ENCODE peak calls at places on chromosome 4, in eight cellular contexts. One of them, this sample, is unnamed.

GRCh38 chr4:76570141-76570989 is 135.3 kb downstream of the SHROOM3 start:
- DNase-seq in fibroblast of mammary gland: peak
- DNase-seq in astrocyte of the hippocampus: peak
- DNase-seq in NCI-H774: peak
- DNase-seq in stimulated activated CD8-positive, alpha-beta memory T cell treated with anti-CD3 and anti-CD28 coated beads, Interleukin-2, amount 100 ng/mL, for 1 hour: no peak
- DNase-seq in KBM-7: no peak
- DNase-seq in AG20443: peak
- DNase-seq in keratinocyte: no peak
- DNase-seq in this sample: no peak

GRCh38 chr4:108113229-108113628 is 55.5 kb downstream of the LEF1 start:
- DNase-seq in AG20443: no peak
- DNase-seq in NCI-H774: no peak
- DNase-seq in fibroblast of mammary gland: peak
- DNase-seq in stimulated activated CD8-positive, alpha-beta memory T cell treated with anti-CD3 and anti-CD28 coated beads, Interleukin-2, amount 100 ng/mL, for 1 hour: peak
- DNase-seq in keratinocyte: no peak
- DNase-seq in KBM-7: no peak
- DNase-seq in astrocyte of the hippocampus: peak
- DNase-seq in this sample: no peak

GRCh38 chr4:183241322-183241640 is 78.8 kb downstream of the CLDN22 start:
- DNase-seq in KBM-7: no peak
- DNase-seq in fibroblast of mammary gland: peak
- DNase-seq in astrocyte of the hippocampus: peak
- DNase-seq in NCI-H774: no peak
- DNase-seq in keratinocyte: no peak
- DNase-seq in AG20443: peak
- DNase-seq in stimulated activated CD8-positive, alpha-beta memory T cell treated with anti-CD3 and anti-CD28 coated beads, Interleukin-2, amount 100 ng/mL, for 1 hour: no peak
- DNase-seq in this sample: no peak

GRCh38 chr4:88720749-88721428 is 23.3 kb upstream of the NAP1L5 start:
- DNase-seq in fibroblast of mammary gland: peak
- DNase-seq in AG20443: no peak
- DNase-seq in KBM-7: no peak
- DNase-seq in keratinocyte: no peak
- DNase-seq in stimulated activated CD8-positive, alpha-beta memory T cell treated with anti-CD3 and anti-CD28 coated beads, Interleukin-2, amount 100 ng/mL, for 1 hour: no peak
- DNase-seq in NCI-H774: no peak
- DNase-seq in astrocyte of the hippocampus: no peak
- DNase-seq in this sample: no peak

GRCh38 chr4:155271557-155271956 is 63.1 kb downstream of the NPY2R start:
- DNase-seq in KBM-7: no peak
- DNase-seq in astrocyte of the hippocampus: peak
- DNase-seq in stimulated activated CD8-positive, alpha-beta memory T cell treated with anti-CD3 and anti-CD28 coated beads, Interleukin-2, amount 100 ng/mL, for 1 hour: no peak
- DNase-seq in keratinocyte: no peak
- DNase-seq in NCI-H774: no peak
- DNase-seq in AG20443: no peak
- DNase-seq in fibroblast of mammary gland: peak
- DNase-seq in this sample: no peak

GRCh38 chr4:28362169-28362568 is 1501.5 kb downstream of the STIM2 start:
- DNase-seq in KBM-7: no peak
- DNase-seq in keratinocyte: no peak
- DNase-seq in AG20443: no peak
- DNase-seq in stimulated activated CD8-positive, alpha-beta memory T cell treated with anti-CD3 and anti-CD28 coated beads, Interleukin-2, amount 100 ng/mL, for 1 hour: no peak
- DNase-seq in astrocyte of the hippocampus: no peak
- DNase-seq in fibroblast of mammary gland: no peak
- DNase-seq in NCI-H774: no peak
- DNase-seq in this sample: no peak

GRCh38 chr4:150224896-150225591 is 146.8 kb downstream of the DCLK2 start:
- DNase-seq in fibroblast of mammary gland: peak
- DNase-seq in stimulated activated CD8-positive, alpha-beta memory T cell treated with anti-CD3 and anti-CD28 coated beads, Interleukin-2, amount 100 ng/mL, for 1 hour: no peak
- DNase-seq in astrocyte of the hippocampus: peak
- DNase-seq in AG20443: peak
- DNase-seq in NCI-H774: no peak
- DNase-seq in KBM-7: no peak
- DNase-seq in keratinocyte: no peak
- DNase-seq in this sample: no peak

GRCh38 chr4:186598686-186599085 is 43.3 kb upstream of the MTNR1A start:
- DNase-seq in keratinocyte: no peak
- DNase-seq in fibroblast of mammary gland: no peak
- DNase-seq in stimulated activated CD8-positive, alpha-beta memory T cell treated with anti-CD3 and anti-CD28 coated beads, Interleukin-2, amount 100 ng/mL, for 1 hour: no peak
- DNase-seq in KBM-7: no peak
- DNase-seq in astrocyte of the hippocampus: no peak
- DNase-seq in AG20443: no peak
- DNase-seq in NCI-H774: no peak
- DNase-seq in this sample: no peak

GRCh38 chr4:127586922-127587571 is 45.7 kb upstream of the INTU start:
- DNase-seq in AG20443: peak
- DNase-seq in NCI-H774: no peak
- DNase-seq in astrocyte of the hippocampus: peak
- DNase-seq in keratinocyte: no peak
- DNase-seq in fibroblast of mammary gland: peak
- DNase-seq in KBM-7: peak
- DNase-seq in stimulated activated CD8-positive, alpha-beta memory T cell treated with anti-CD3 and anti-CD28 coated beads, Interleukin-2, amount 100 ng/mL, for 1 hour: no peak
- DNase-seq in this sample: no peak

GRCh38 chr4:138673053-138673452 is 342.5 kb upstream of the NOCT start:
- DNase-seq in NCI-H774: no peak
- DNase-seq in KBM-7: no peak
- DNase-seq in fibroblast of mammary gland: no peak
- DNase-seq in stimulated activated CD8-positive, alpha-beta memory T cell treated with anti-CD3 and anti-CD28 coated beads, Interleukin-2, amount 100 ng/mL, for 1 hour: no peak
- DNase-seq in AG20443: no peak
- DNase-seq in keratinocyte: no peak
- DNase-seq in astrocyte of the hippocampus: no peak
- DNase-seq in this sample: no peak

GRCh38 chr4:112714922-112715901 is 78.3 kb downstream of the LARP7 start:
- DNase-seq in KBM-7: no peak
- DNase-seq in stimulated activated CD8-positive, alpha-beta memory T cell treated with anti-CD3 and anti-CD28 coated beads, Interleukin-2, amount 100 ng/mL, for 1 hour: no peak
- DNase-seq in AG20443: no peak
- DNase-seq in fibroblast of mammary gland: no peak
- DNase-seq in NCI-H774: no peak
- DNase-seq in astrocyte of the hippocampus: no peak
- DNase-seq in keratinocyte: no peak
- DNase-seq in this sample: no peak

GRCh38 chr4:113639311-113639710 is 122.2 kb downstream of the CAMK2D start:
- DNase-seq in AG20443: no peak
- DNase-seq in keratinocyte: no peak
- DNase-seq in fibroblast of mammary gland: no peak
- DNase-seq in NCI-H774: no peak
- DNase-seq in astrocyte of the hippocampus: peak
- DNase-seq in stimulated activated CD8-positive, alpha-beta memory T cell treated with anti-CD3 and anti-CD28 coated beads, Interleukin-2, amount 100 ng/mL, for 1 hour: no peak
- DNase-seq in KBM-7: no peak
- DNase-seq in this sample: no peak

GRCh38 chr4:74111990-74112389 is 13.0 kb upstream of the CXCL2 start:
- DNase-seq in keratinocyte: peak
- DNase-seq in NCI-H774: no peak
- DNase-seq in AG20443: no peak
- DNase-seq in stimulated activated CD8-positive, alpha-beta memory T cell treated with anti-CD3 and anti-CD28 coated beads, Interleukin-2, amount 100 ng/mL, for 1 hour: no peak
- DNase-seq in astrocyte of the hippocampus: peak
- DNase-seq in fibroblast of mammary gland: peak
- DNase-seq in KBM-7: no peak
- DNase-seq in this sample: no peak

GRCh38 chr4:113004655-113005054 is 44.8 kb upstream of the ANK2 start:
- DNase-seq in astrocyte of the hippocampus: no peak
- DNase-seq in NCI-H774: no peak
- DNase-seq in fibroblast of mammary gland: peak
- DNase-seq in stimulated activated CD8-positive, alpha-beta memory T cell treated with anti-CD3 and anti-CD28 coated beads, Interleukin-2, amount 100 ng/mL, for 1 hour: no peak
- DNase-seq in KBM-7: no peak
- DNase-seq in AG20443: no peak
- DNase-seq in keratinocyte: no peak
- DNase-seq in this sample: no peak

GRCh38 chr4:187666634-187667033 is 328.9 kb upstream of the ZFP42 start:
- DNase-seq in AG20443: peak
- DNase-seq in astrocyte of the hippocampus: no peak
- DNase-seq in stimulated activated CD8-positive, alpha-beta memory T cell treated with anti-CD3 and anti-CD28 coated beads, Interleukin-2, amount 100 ng/mL, for 1 hour: no peak
- DNase-seq in keratinocyte: no peak
- DNase-seq in KBM-7: no peak
- DNase-seq in NCI-H774: no peak
- DNase-seq in fibroblast of mammary gland: peak
- DNase-seq in this sample: no peak

GRCh38 chr4:138509346-138509745 is 267.2 kb upstream of the SLC7A11 start:
- DNase-seq in AG20443: no peak
- DNase-seq in NCI-H774: no peak
- DNase-seq in astrocyte of the hippocampus: no peak
- DNase-seq in stimulated activated CD8-positive, alpha-beta memory T cell treated with anti-CD3 and anti-CD28 coated beads, Interleukin-2, amount 100 ng/mL, for 1 hour: no peak
- DNase-seq in KBM-7: no peak
- DNase-seq in keratinocyte: no peak
- DNase-seq in fibroblast of mammary gland: no peak
- DNase-seq in this sample: no peak

GRCh38 chr4:7988437-7988836 is 48.8 kb upstream of the AFAP1 start:
- DNase-seq in astrocyte of the hippocampus: no peak
- DNase-seq in fibroblast of mammary gland: peak
- DNase-seq in AG20443: peak
- DNase-seq in NCI-H774: no peak
- DNase-seq in stimulated activated CD8-positive, alpha-beta memory T cell treated with anti-CD3 and anti-CD28 coated beads, Interleukin-2, amount 100 ng/mL, for 1 hour: no peak
- DNase-seq in KBM-7: no peak
- DNase-seq in keratinocyte: no peak
- DNase-seq in this sample: no peak

GRCh38 chr4:154315741-154316140 is 175.9 kb downstream of the DCHS2 start:
- DNase-seq in fibroblast of mammary gland: no peak
- DNase-seq in astrocyte of the hippocampus: no peak
- DNase-seq in NCI-H774: no peak
- DNase-seq in stimulated activated CD8-positive, alpha-beta memory T cell treated with anti-CD3 and anti-CD28 coated beads, Interleukin-2, amount 100 ng/mL, for 1 hour: no peak
- DNase-seq in keratinocyte: no peak
- DNase-seq in KBM-7: no peak
- DNase-seq in AG20443: no peak
- DNase-seq in this sample: no peak

GRCh38 chr4:95548738-95549245 is at the start of gene UNC5C:
- DNase-seq in stimulated activated CD8-positive, alpha-beta memory T cell treated with anti-CD3 and anti-CD28 coated beads, Interleukin-2, amount 100 ng/mL, for 1 hour: no peak
- DNase-seq in astrocyte of the hippocampus: peak
- DNase-seq in KBM-7: no peak
- DNase-seq in keratinocyte: no peak
- DNase-seq in AG20443: peak
- DNase-seq in NCI-H774: no peak
- DNase-seq in fibroblast of mammary gland: no peak
- DNase-seq in this sample: no peak

GRCh38 chr4:189146994-189147929 is 793.4 kb upstream of the FRG1 start:
- DNase-seq in stimulated activated CD8-positive, alpha-beta memory T cell treated with anti-CD3 and anti-CD28 coated beads, Interleukin-2, amount 100 ng/mL, for 1 hour: no peak
- DNase-seq in KBM-7: no peak
- DNase-seq in keratinocyte: no peak
- DNase-seq in fibroblast of mammary gland: no peak
- DNase-seq in AG20443: no peak
- DNase-seq in astrocyte of the hippocampus: no peak
- DNase-seq in NCI-H774: no peak
- DNase-seq in this sample: no peak

GRCh38 chr4:78693777-78694456 is 82.2 kb upstream of the BMP2K start:
- DNase-seq in NCI-H774: no peak
- DNase-seq in fibroblast of mammary gland: peak
- DNase-seq in astrocyte of the hippocampus: no peak
- DNase-seq in keratinocyte: no peak
- DNase-seq in KBM-7: no peak
- DNase-seq in stimulated activated CD8-positive, alpha-beta memory T cell treated with anti-CD3 and anti-CD28 coated beads, Interleukin-2, amount 100 ng/mL, for 1 hour: no peak
- DNase-seq in AG20443: no peak
- DNase-seq in this sample: no peak

GRCh38 chr4:168777277-168777965 is 232.6 kb downstream of the CBR4 start:
- DNase-seq in stimulated activated CD8-positive, alpha-beta memory T cell treated with anti-CD3 and anti-CD28 coated beads, Interleukin-2, amount 100 ng/mL, for 1 hour: no peak
- DNase-seq in astrocyte of the hippocampus: no peak
- DNase-seq in KBM-7: no peak
- DNase-seq in AG20443: no peak
- DNase-seq in NCI-H774: no peak
- DNase-seq in fibroblast of mammary gland: no peak
- DNase-seq in keratinocyte: no peak
- DNase-seq in this sample: no peak

GRCh38 chr4:127470290-127470809 is 162.4 kb upstream of the INTU start:
- DNase-seq in AG20443: no peak
- DNase-seq in NCI-H774: no peak
- DNase-seq in astrocyte of the hippocampus: no peak
- DNase-seq in KBM-7: no peak
- DNase-seq in keratinocyte: no peak
- DNase-seq in stimulated activated CD8-positive, alpha-beta memory T cell treated with anti-CD3 and anti-CD28 coated beads, Interleukin-2, amount 100 ng/mL, for 1 hour: no peak
- DNase-seq in fibroblast of mammary gland: no peak
- DNase-seq in this sample: no peak

GRCh38 chr4:6095023-6095817 is 77.0 kb upstream of the C4orf50 start:
- DNase-seq in fibroblast of mammary gland: peak
- DNase-seq in astrocyte of the hippocampus: peak
- DNase-seq in AG20443: no peak
- DNase-seq in keratinocyte: no peak
- DNase-seq in NCI-H774: no peak
- DNase-seq in stimulated activated CD8-positive, alpha-beta memory T cell treated with anti-CD3 and anti-CD28 coated beads, Interleukin-2, amount 100 ng/mL, for 1 hour: no peak
- DNase-seq in KBM-7: no peak
- DNase-seq in this sample: no peak

GRCh38 chr4:80215449-80216052 is 18.2 kb downstream of the PRDM8 start:
- DNase-seq in NCI-H774: peak
- DNase-seq in keratinocyte: no peak
- DNase-seq in fibroblast of mammary gland: peak
- DNase-seq in KBM-7: peak
- DNase-seq in stimulated activated CD8-positive, alpha-beta memory T cell treated with anti-CD3 and anti-CD28 coated beads, Interleukin-2, amount 100 ng/mL, for 1 hour: no peak
- DNase-seq in AG20443: peak
- DNase-seq in astrocyte of the hippocampus: peak
- DNase-seq in this sample: no peak

GRCh38 chr4:98710831-98711230 is 52.4 kb upstream of the TSPAN5 start:
- DNase-seq in astrocyte of the hippocampus: peak
- DNase-seq in KBM-7: no peak
- DNase-seq in AG20443: peak
- DNase-seq in stimulated activated CD8-positive, alpha-beta memory T cell treated with anti-CD3 and anti-CD28 coated beads, Interleukin-2, amount 100 ng/mL, for 1 hour: no peak
- DNase-seq in NCI-H774: no peak
- DNase-seq in keratinocyte: no peak
- DNase-seq in fibroblast of mammary gland: no peak
- DNase-seq in this sample: no peak

GRCh38 chr4:84582988-84583870 is at the start of gene CDS1:
- DNase-seq in astrocyte of the hippocampus: peak
- DNase-seq in AG20443: peak
- DNase-seq in keratinocyte: no peak
- DNase-seq in stimulated activated CD8-positive, alpha-beta memory T cell treated with anti-CD3 and anti-CD28 coated beads, Interleukin-2, amount 100 ng/mL, for 1 hour: no peak
- DNase-seq in KBM-7: peak
- DNase-seq in fibroblast of mammary gland: no peak
- DNase-seq in NCI-H774: no peak
- DNase-seq in this sample: no peak

GRCh38 chr4:101790521-101791188 is at the start of gene BANK1:
- DNase-seq in NCI-H774: no peak
- DNase-seq in fibroblast of mammary gland: no peak
- DNase-seq in AG20443: peak
- DNase-seq in stimulated activated CD8-positive, alpha-beta memory T cell treated with anti-CD3 and anti-CD28 coated beads, Interleukin-2, amount 100 ng/mL, for 1 hour: no peak
- DNase-seq in KBM-7: peak
- DNase-seq in keratinocyte: no peak
- DNase-seq in astrocyte of the hippocampus: peak
- DNase-seq in this sample: no peak

GRCh38 chr4:82739292-82740190 is 59.1 kb downstream of the SCD5 start:
- DNase-seq in fibroblast of mammary gland: peak
- DNase-seq in NCI-H774: no peak
- DNase-seq in stimulated activated CD8-positive, alpha-beta memory T cell treated with anti-CD3 and anti-CD28 coated beads, Interleukin-2, amount 100 ng/mL, for 1 hour: peak
- DNase-seq in KBM-7: peak
- DNase-seq in astrocyte of the hippocampus: peak
- DNase-seq in AG20443: peak
- DNase-seq in keratinocyte: no peak
- DNase-seq in this sample: peak

GRCh38 chr4:95549246-95550138 is 719 bp upstream of the UNC5C start:
- DNase-seq in NCI-H774: no peak
- DNase-seq in KBM-7: no peak
- DNase-seq in astrocyte of the hippocampus: peak
- DNase-seq in keratinocyte: no peak
- DNase-seq in stimulated activated CD8-positive, alpha-beta memory T cell treated with anti-CD3 and anti-CD28 coated beads, Interleukin-2, amount 100 ng/mL, for 1 hour: no peak
- DNase-seq in AG20443: peak
- DNase-seq in fibroblast of mammary gland: no peak
- DNase-seq in this sample: no peak